ENCODE peak calls at places on chromosome 17, in eight cellular contexts. E is AG04450; L is Panc1; Y is tibial artery; W is CD8-positive, alpha-beta T cell; S is heart left ventricle; U is A549; V is pancreas. R is an unnamed sample.

GRCh38 chr17:35761601-35762000 is 914 bp downstream of the C17orf50 start:
- DNase-seq in E (no peak), L (no peak), Y (no peak), W (no peak), S (no peak), U (no peak), V (no peak), R (no peak)

GRCh38 chr17:48388955-48389764 is 40.9 kb downstream of the SKAP1 start:
- DNase-seq in E (no peak), L (no peak), Y (no peak), W (no peak), S (no peak), U (no peak), V (no peak), R (no peak)

GRCh38 chr17:50096758-50097157 is 1.6 kb downstream of the PDK2 start:
- DNase-seq in E (no peak), L (no peak), Y (no peak), W (no peak), S (no peak), U (no peak), V (no peak), R (no peak)

GRCh38 chr17:67615011-67615561 is 102.7 kb upstream of the NOL11 start:
- DNase-seq in E (no peak), L (no peak), Y (peak; percentile 56), W (no peak), S (no peak), U (no peak), V (no peak), R (no peak)

GRCh38 chr17:64320613-64321553 is 57.8 kb upstream of the TEX2 start:
- DNase-seq in E (peak; percentile 30), L (peak; percentile 32), Y (peak; percentile 74), W (no peak), S (peak; percentile 64), U (peak; percentile 96), V (no peak), R (peak; percentile 90)

GRCh38 chr17:66900126-66901010 is 64.1 kb upstream of the CACNG4 start:
- DNase-seq in E (no peak), L (no peak), Y (no peak), W (no peak), S (no peak), U (peak; percentile 32), V (no peak), R (peak; percentile 29)

GRCh38 chr17:40130352-40131042 is 8.7 kb downstream of the MSL1 start:
- DNase-seq in E (no peak), L (no peak), Y (no peak), W (no peak), S (no peak), U (no peak), V (no peak), R (peak; percentile 30)

GRCh38 chr17:260031-260791 is 78.8 kb upstream of the DOC2B start:
- DNase-seq in E (no peak), L (no peak), Y (peak; percentile 54), W (no peak), S (no peak), U (no peak), V (peak; percentile 43), R (no peak)

GRCh38 chr17:47278561-47278960 is 24.9 kb downstream of the ITGB3 start:
- DNase-seq in E (no peak), L (no peak), Y (no peak), W (no peak), S (no peak), U (no peak), V (no peak), R (no peak)

GRCh38 chr17:14321476-14321949 is 20.6 kb downstream of the HS3ST3B1 start:
- DNase-seq in E (no peak), L (no peak), Y (no peak), W (no peak), S (no peak), U (no peak), V (no peak), R (no peak)

GRCh38 chr17:14303343-14304221 is 2.7 kb downstream of the HS3ST3B1 start:
- DNase-seq in E (no peak), L (no peak), Y (no peak), W (no peak), S (no peak), U (no peak), V (peak; percentile 58), R (peak; percentile 54)

GRCh38 chr17:18328643-18329204 is 13.6 kb downstream of the SMCR8 start:
- DNase-seq in E (no peak), L (no peak), Y (no peak), W (no peak), S (no peak), U (no peak), V (no peak), R (no peak)

GRCh38 chr17:36474571-36474970 is 11.9 kb upstream of the ZNHIT3 start:
- DNase-seq in E (no peak), L (no peak), Y (no peak), W (no peak), S (no peak), U (no peak), V (no peak), R (no peak)

GRCh38 chr17:55215711-55216110 is 49.0 kb upstream of the HLF start:
- DNase-seq in E (no peak), L (no peak), Y (no peak), W (no peak), S (no peak), U (no peak), V (no peak), R (no peak)

GRCh38 chr17:17859909-17860760 is 23.3 kb upstream of the SREBF1 start:
- DNase-seq in E (no peak), L (no peak), Y (peak; percentile 83), W (peak; percentile 45), S (peak; percentile 91), U (peak; percentile 97), V (peak; percentile 83), R (peak; percentile 66)

GRCh38 chr17:35726609-35727460 is 4.6 kb upstream of the RASL10B start:
- DNase-seq in E (peak; percentile 72), L (no peak), Y (no peak), W (no peak), S (peak; percentile 67), U (no peak), V (no peak), R (peak; percentile 95)

GRCh38 chr17:59763861-59764260 is 56.4 kb downstream of the VMP1 start:
- DNase-seq in E (peak; percentile 81), L (no peak), Y (no peak), W (no peak), S (no peak), U (no peak), V (no peak), R (no peak)

GRCh38 chr17:37385439-37385990 is 9.7 kb downstream of the C17orf78 start:
- DNase-seq in E (no peak), L (no peak), Y (no peak), W (no peak), S (no peak), U (no peak), V (no peak), R (no peak)

GRCh38 chr17:40309031-40309937 is at the start of gene RARA:
- DNase-seq in E (no peak), L (no peak), Y (no peak), W (no peak), S (no peak), U (peak; percentile 77), V (peak; percentile 74), R (peak; percentile 68)

GRCh38 chr17:10071141-10071540 is 127.3 kb downstream of the GAS7 start:
- DNase-seq in E (no peak), L (no peak), Y (no peak), W (no peak), S (no peak), U (no peak), V (no peak), R (no peak)

GRCh38 chr17:5832886-5833285 is 237.3 kb upstream of the WSCD1 start:
- DNase-seq in E (peak; percentile 39), L (peak; percentile 86), Y (no peak), W (no peak), S (no peak), U (peak; percentile 66), V (no peak), R (no peak)

GRCh38 chr17:82804442-82805191 is 35.2 kb downstream of the ZNF750 start:
- DNase-seq in E (no peak), L (no peak), Y (peak; percentile 88), W (no peak), S (peak; percentile 86), U (no peak), V (no peak), R (peak; percentile 79)

GRCh38 chr17:28261219-28261618 is 57.8 kb upstream of the TMEM97 start:
- DNase-seq in E (no peak), L (no peak), Y (no peak), W (no peak), S (no peak), U (no peak), V (no peak), R (no peak)
- H3K9me3 ChIP-seq in E (peaks cover 11% of the 10 kb centered on the region), L (peaks cover 3% of the 10 kb centered on the region), Y (no peaks in the 10 kb centered on the region), W (no peaks in the 10 kb centered on the region), S (peaks cover 15% of the 10 kb centered on the region), U (no peaks in the 10 kb centered on the region), V (no peaks in the 10 kb centered on the region), R (no peaks in the 10 kb centered on the region)

DNA sequence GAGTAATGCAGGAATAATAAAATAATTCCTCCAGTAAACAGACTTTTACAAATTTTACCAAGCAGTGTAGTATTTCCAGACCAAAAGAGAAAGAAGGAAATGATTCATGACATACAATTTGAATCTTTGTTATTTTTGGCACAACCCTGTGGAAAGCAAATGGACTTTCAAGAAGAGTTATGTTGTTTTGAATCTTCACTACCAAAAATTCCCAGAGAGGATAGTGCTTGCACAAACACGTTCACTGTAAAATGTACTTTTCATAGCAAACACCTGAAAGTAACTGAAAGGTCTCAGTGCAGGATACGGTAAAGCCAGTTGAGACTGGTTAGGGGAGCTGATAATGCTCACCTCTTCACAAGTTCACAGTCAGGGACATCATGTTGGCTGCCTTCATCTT is 107.1 kb downstream of the USP22 start:
- DNase-seq in E (no peak), L (peak; percentile 35), Y (no peak), W (no peak), S (no peak), U (no peak), V (no peak), R (peak; percentile 81)
- H3K27ac ChIP-seq in E (no peak overlapping the region), L (no peak overlapping the region), Y (peak overlapping the region; percentile 46), W (no peak overlapping the region), S (peak overlapping the region; percentile 67), U (peak overlapping the region; percentile 19), V (no peak overlapping the region), R (no peak overlapping the region)

DNA sequence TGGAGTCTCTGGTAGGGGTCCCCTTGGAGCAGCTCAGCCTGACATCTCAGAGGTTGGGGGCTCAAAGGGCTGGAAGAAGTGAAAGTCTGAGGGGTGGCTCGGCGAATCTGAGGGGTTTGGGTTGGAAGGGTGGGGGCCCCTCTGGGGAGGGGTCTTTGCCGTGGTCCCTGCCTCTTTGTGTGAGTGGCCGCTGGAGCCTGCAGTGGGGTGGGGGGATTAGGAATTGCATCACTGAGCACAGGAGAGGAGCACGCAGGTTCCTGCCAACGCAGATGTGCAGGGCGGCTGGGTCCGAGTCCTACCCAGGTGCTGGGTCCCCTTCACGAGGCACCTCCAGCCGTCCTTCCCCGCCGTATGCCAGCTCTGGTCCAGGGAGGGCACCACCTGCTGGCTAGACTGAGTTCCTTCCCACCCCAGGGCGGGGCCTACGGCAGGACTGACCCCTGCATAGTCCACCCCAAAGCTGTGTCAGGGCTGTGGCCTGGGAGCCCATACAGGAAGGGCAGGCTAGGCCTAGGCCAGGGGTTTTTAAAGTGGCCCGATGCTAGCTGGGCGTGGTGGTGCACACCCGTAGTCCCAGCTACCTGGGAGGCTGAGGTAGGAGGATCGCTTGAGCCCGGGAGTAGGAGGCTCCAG is 9.9 kb downstream of the FMNL1 start:
- DNase-seq in E (no peak), L (no peak), Y (no peak), W (no peak), S (no peak), U (peak; percentile 94), V (peak; percentile 82), R (peak; percentile 23)
- TF ChIP-seq CTCF in E (peak; percentile 20), L (peak; percentile 80), Y (no peak), W (no peak), S (no peak), U (peak; percentile 61), V (no peak), R (peak; percentile 36)

GRCh38 chr17:22128171-22128570 is 435.8 kb downstream of the KCNJ18 start:
- DNase-seq in E (no peak), L (no peak), Y (no peak), W (no peak), S (no peak), U (no peak), V (no peak), R (no peak)
- H3K9me3 ChIP-seq in E (peaks cover 6% of the 10 kb centered on the region), L (no peaks in the 10 kb centered on the region), Y (no peaks in the 10 kb centered on the region), W (no peaks in the 10 kb centered on the region), S (no peaks in the 10 kb centered on the region), U (no peaks in the 10 kb centered on the region), V (no peaks in the 10 kb centered on the region), R (peaks cover 3% of the 10 kb centered on the region)